ENCODE peak calls at places on chromosomes 2 and 18, in nine cellular contexts. One of them, this sample, is unnamed.

GRCh38 chr2:118661184-118661583 is 186.3 kb downstream of the EN1 start:
- DNase-seq in HCT116: no peak
- DNase-seq in GM12891: no peak
- DNase-seq in stomach: no peak
- DNase-seq in HepG2: no peak
- DNase-seq in IMR-90: no peak
- DNase-seq in heart left ventricle: no peak
- DNase-seq in lower leg skin: peak
- DNase-seq in body of pancreas: no peak
- DNase-seq in this sample: no peak

GRCh38 chr2:5803547-5803946 is 111.4 kb downstream of the SOX11 start:
- DNase-seq in lower leg skin: no peak
- DNase-seq in GM12891: no peak
- DNase-seq in HCT116: no peak
- DNase-seq in heart left ventricle: no peak
- DNase-seq in stomach: no peak
- DNase-seq in body of pancreas: no peak
- DNase-seq in IMR-90: peak
- DNase-seq in HepG2: no peak
- DNase-seq in this sample: no peak

GRCh38 chr2:171404719-171405118 is 29.1 kb downstream of the METTL8 start:
- DNase-seq in heart left ventricle: no peak
- DNase-seq in HepG2: no peak
- DNase-seq in body of pancreas: no peak
- DNase-seq in HCT116: no peak
- DNase-seq in GM12891: no peak
- DNase-seq in stomach: no peak
- DNase-seq in IMR-90: no peak
- DNase-seq in lower leg skin: no peak
- DNase-seq in this sample: no peak

GRCh38 chr2:211816739-211817138 is 721.9 kb downstream of the ERBB4 start:
- DNase-seq in lower leg skin: no peak
- DNase-seq in GM12891: no peak
- DNase-seq in HCT116: no peak
- DNase-seq in body of pancreas: no peak
- DNase-seq in stomach: no peak
- DNase-seq in HepG2: no peak
- DNase-seq in IMR-90: no peak
- DNase-seq in heart left ventricle: no peak
- DNase-seq in this sample: no peak

GRCh38 chr2:230128943-230129342 is 60.2 kb upstream of the SLC16A14 start:
- DNase-seq in stomach: no peak
- DNase-seq in HepG2: no peak
- DNase-seq in heart left ventricle: peak
- DNase-seq in lower leg skin: no peak
- DNase-seq in GM12891: no peak
- DNase-seq in body of pancreas: no peak
- DNase-seq in IMR-90: peak
- DNase-seq in HCT116: no peak
- DNase-seq in this sample: no peak

GRCh38 chr2:71000780-71001591 is 6.3 kb upstream of the TEX261 start:
- DNase-seq in heart left ventricle: peak
- DNase-seq in HCT116: peak
- DNase-seq in body of pancreas: peak
- DNase-seq in HepG2: peak
- DNase-seq in stomach: peak
- DNase-seq in IMR-90: peak
- DNase-seq in lower leg skin: peak
- DNase-seq in GM12891: peak
- DNase-seq in this sample: peak

GRCh38 chr18:23301971-23302370 is 151.1 kb upstream of the RIOK3 start:
- DNase-seq in GM12891: no peak
- DNase-seq in IMR-90: no peak
- DNase-seq in HepG2: no peak
- DNase-seq in heart left ventricle: no peak
- DNase-seq in lower leg skin: no peak
- DNase-seq in body of pancreas: no peak
- DNase-seq in HCT116: no peak
- DNase-seq in stomach: no peak
- DNase-seq in this sample: no peak

GRCh38 chr2:36376992-36377738 is 21.6 kb downstream of the CRIM1 start:
- DNase-seq in stomach: peak
- DNase-seq in HepG2: no peak
- DNase-seq in heart left ventricle: no peak
- DNase-seq in GM12891: no peak
- DNase-seq in IMR-90: no peak
- DNase-seq in lower leg skin: peak
- DNase-seq in HCT116: no peak
- DNase-seq in body of pancreas: peak
- DNase-seq in this sample: no peak

GRCh38 chr18:5879479-5879882 is 15.8 kb downstream of the TMEM200C start:
- DNase-seq in IMR-90: peak
- DNase-seq in HepG2: peak
- DNase-seq in GM12891: no peak
- DNase-seq in stomach: no peak
- DNase-seq in lower leg skin: no peak
- DNase-seq in heart left ventricle: no peak
- DNase-seq in body of pancreas: no peak
- DNase-seq in HCT116: no peak
- DNase-seq in this sample: no peak

GRCh38 chr18:111292-112014 is 46.9 kb upstream of the USP14 start:
- DNase-seq in body of pancreas: peak
- DNase-seq in heart left ventricle: peak
- DNase-seq in HCT116: no peak
- DNase-seq in IMR-90: peak
- DNase-seq in lower leg skin: no peak
- DNase-seq in HepG2: peak
- DNase-seq in GM12891: peak
- DNase-seq in stomach: peak
- DNase-seq in this sample: peak
- TF ChIP-seq POLR2A in body of pancreas: peak
- TF ChIP-seq POLR2A in heart left ventricle: no peak
- TF ChIP-seq POLR2A in HCT116: no peak
- TF ChIP-seq POLR2A in IMR-90: no peak
- TF ChIP-seq POLR2A in lower leg skin: no peak
- TF ChIP-seq POLR2A in HepG2: no peak
- TF ChIP-seq POLR2A in GM12891: no peak
- TF ChIP-seq POLR2A in stomach: no peak
- TF ChIP-seq POLR2A in this sample: no peak

DNA sequence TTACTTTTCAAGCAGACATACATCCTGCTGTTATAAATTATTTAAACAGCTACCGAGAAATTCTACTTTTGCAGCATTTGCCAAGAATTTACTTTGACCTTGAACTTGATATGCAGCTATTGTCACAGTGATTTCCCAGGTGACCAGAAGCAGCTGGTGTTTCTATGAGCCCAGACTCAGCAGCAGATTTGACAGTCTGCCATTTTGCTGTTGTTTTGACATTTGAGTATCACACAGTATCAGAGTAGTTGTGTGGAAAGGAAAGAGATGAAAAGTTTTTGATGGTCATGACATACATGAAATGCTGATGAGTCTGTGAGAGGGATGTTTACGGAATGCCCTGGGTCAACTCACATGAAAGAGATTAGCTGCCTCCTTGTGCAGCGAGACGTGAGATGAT is 6.6 kb upstream of the CCDC195 start:
- DNase-seq in HCT116: no peak
- DNase-seq in HepG2: no peak
- DNase-seq in body of pancreas: no peak
- DNase-seq in heart left ventricle: no peak
- DNase-seq in stomach: no peak
- DNase-seq in GM12891: no peak
- DNase-seq in lower leg skin: no peak
- DNase-seq in IMR-90: no peak
- DNase-seq in this sample: no peak
- TF ChIP-seq POLR2A in HCT116: no peak
- TF ChIP-seq POLR2A in HepG2: no peak
- TF ChIP-seq POLR2A in body of pancreas: no peak
- TF ChIP-seq POLR2A in heart left ventricle: no peak
- TF ChIP-seq POLR2A in stomach: no peak
- TF ChIP-seq POLR2A in GM12891: no peak
- TF ChIP-seq POLR2A in lower leg skin: no peak
- TF ChIP-seq POLR2A in IMR-90: no peak
- TF ChIP-seq POLR2A in this sample: no peak

GRCh38 chr2:237859533-237860272 is at the start of gene RAMP1:
- DNase-seq in body of pancreas: peak
- DNase-seq in heart left ventricle: no peak
- DNase-seq in GM12891: no peak
- DNase-seq in HCT116: no peak
- DNase-seq in lower leg skin: no peak
- DNase-seq in stomach: no peak
- DNase-seq in IMR-90: peak
- DNase-seq in HepG2: no peak
- DNase-seq in this sample: no peak
- TF ChIP-seq POLR2A in body of pancreas: peak
- TF ChIP-seq POLR2A in heart left ventricle: no peak
- TF ChIP-seq POLR2A in GM12891: no peak
- TF ChIP-seq POLR2A in HCT116: no peak
- TF ChIP-seq POLR2A in lower leg skin: no peak
- TF ChIP-seq POLR2A in stomach: no peak
- TF ChIP-seq POLR2A in IMR-90: peak
- TF ChIP-seq POLR2A in HepG2: no peak
- TF ChIP-seq POLR2A in this sample: peak

GRCh38 chr2:105323117-105323516 is 6.4 kb downstream of the TGFBRAP1 start:
- DNase-seq in GM12891: no peak
- DNase-seq in HepG2: no peak
- DNase-seq in HCT116: no peak
- DNase-seq in IMR-90: no peak
- DNase-seq in stomach: no peak
- DNase-seq in heart left ventricle: no peak
- DNase-seq in body of pancreas: no peak
- DNase-seq in lower leg skin: no peak
- DNase-seq in this sample: no peak

GRCh38 chr2:105327690-105328089 is 1.8 kb downstream of the TGFBRAP1 start:
- DNase-seq in IMR-90: no peak
- DNase-seq in GM12891: no peak
- DNase-seq in lower leg skin: no peak
- DNase-seq in body of pancreas: no peak
- DNase-seq in HCT116: no peak
- DNase-seq in stomach: no peak
- DNase-seq in heart left ventricle: no peak
- DNase-seq in HepG2: no peak
- DNase-seq in this sample: no peak

GRCh38 chr2:105328281-105329196 is 996 bp downstream of the TGFBRAP1 start:
- DNase-seq in heart left ventricle: peak
- DNase-seq in lower leg skin: no peak
- DNase-seq in body of pancreas: peak
- DNase-seq in GM12891: no peak
- DNase-seq in HCT116: no peak
- DNase-seq in stomach: peak
- DNase-seq in IMR-90: peak
- DNase-seq in HepG2: peak
- DNase-seq in this sample: no peak

GRCh38 chr2:105324732-105325131 is 4.8 kb downstream of the TGFBRAP1 start:
- DNase-seq in HCT116: no peak
- DNase-seq in stomach: no peak
- DNase-seq in HepG2: no peak
- DNase-seq in IMR-90: peak
- DNase-seq in lower leg skin: no peak
- DNase-seq in heart left ventricle: no peak
- DNase-seq in body of pancreas: no peak
- DNase-seq in GM12891: no peak
- DNase-seq in this sample: peak

GRCh38 chr2:105325389-105325963 is 4.1 kb downstream of the TGFBRAP1 start:
- DNase-seq in IMR-90: peak
- DNase-seq in HCT116: no peak
- DNase-seq in stomach: no peak
- DNase-seq in HepG2: no peak
- DNase-seq in GM12891: no peak
- DNase-seq in body of pancreas: no peak
- DNase-seq in heart left ventricle: no peak
- DNase-seq in lower leg skin: no peak
- DNase-seq in this sample: no peak
- TF ChIP-seq POLR2A in IMR-90: no peak
- TF ChIP-seq POLR2A in HCT116: no peak
- TF ChIP-seq POLR2A in stomach: no peak
- TF ChIP-seq POLR2A in HepG2: no peak
- TF ChIP-seq POLR2A in GM12891: no peak
- TF ChIP-seq POLR2A in body of pancreas: no peak
- TF ChIP-seq POLR2A in heart left ventricle: no peak
- TF ChIP-seq POLR2A in lower leg skin: no peak
- TF ChIP-seq POLR2A in this sample: no peak

GRCh38 chr2:237732790-237733349 is 65.7 kb upstream of the RBM44 start:
- DNase-seq in HepG2: no peak
- DNase-seq in HCT116: no peak
- DNase-seq in stomach: no peak
- DNase-seq in body of pancreas: peak
- DNase-seq in GM12891: no peak
- DNase-seq in IMR-90: no peak
- DNase-seq in heart left ventricle: peak
- DNase-seq in lower leg skin: no peak
- DNase-seq in this sample: no peak
- TF ChIP-seq POLR2A in HepG2: no peak
- TF ChIP-seq POLR2A in HCT116: no peak
- TF ChIP-seq POLR2A in stomach: no peak
- TF ChIP-seq POLR2A in body of pancreas: no peak
- TF ChIP-seq POLR2A in GM12891: no peak
- TF ChIP-seq POLR2A in IMR-90: no peak
- TF ChIP-seq POLR2A in heart left ventricle: no peak
- TF ChIP-seq POLR2A in lower leg skin: no peak
- TF ChIP-seq POLR2A in this sample: no peak

GRCh38 chr18:59141294-59142068 is 1.8 kb downstream of the SEC11C start:
- DNase-seq in body of pancreas: no peak
- DNase-seq in HCT116: no peak
- DNase-seq in IMR-90: no peak
- DNase-seq in GM12891: no peak
- DNase-seq in lower leg skin: no peak
- DNase-seq in HepG2: peak
- DNase-seq in heart left ventricle: no peak
- DNase-seq in stomach: no peak
- DNase-seq in this sample: no peak
- TF ChIP-seq POLR2A in body of pancreas: peak
- TF ChIP-seq POLR2A in HCT116: no peak
- TF ChIP-seq POLR2A in IMR-90: no peak
- TF ChIP-seq POLR2A in GM12891: no peak
- TF ChIP-seq POLR2A in lower leg skin: no peak
- TF ChIP-seq POLR2A in HepG2: peak
- TF ChIP-seq POLR2A in heart left ventricle: no peak
- TF ChIP-seq POLR2A in stomach: no peak
- TF ChIP-seq POLR2A in this sample: no peak

GRCh38 chr18:56650944-56651770 is at the start of gene WDR7:
- DNase-seq in body of pancreas: peak
- DNase-seq in lower leg skin: peak
- DNase-seq in HepG2: peak
- DNase-seq in stomach: peak
- DNase-seq in IMR-90: peak
- DNase-seq in heart left ventricle: peak
- DNase-seq in GM12891: peak
- DNase-seq in HCT116: peak
- DNase-seq in this sample: peak
- TF ChIP-seq POLR2A in body of pancreas: peak
- TF ChIP-seq POLR2A in lower leg skin: no peak
- TF ChIP-seq POLR2A in HepG2: no peak
- TF ChIP-seq POLR2A in stomach: no peak
- TF ChIP-seq POLR2A in IMR-90: no peak
- TF ChIP-seq POLR2A in heart left ventricle: no peak
- TF ChIP-seq POLR2A in GM12891: peak
- TF ChIP-seq POLR2A in HCT116: no peak
- TF ChIP-seq POLR2A in this sample: peak

GRCh38 chr2:236617221-236617737 is 47.7 kb downstream of the ACKR3 start:
- DNase-seq in lower leg skin: no peak
- DNase-seq in body of pancreas: no peak
- DNase-seq in heart left ventricle: no peak
- DNase-seq in HCT116: no peak
- DNase-seq in IMR-90: no peak
- DNase-seq in stomach: no peak
- DNase-seq in HepG2: no peak
- DNase-seq in GM12891: no peak
- DNase-seq in this sample: no peak
- TF ChIP-seq POLR2A in lower leg skin: no peak
- TF ChIP-seq POLR2A in body of pancreas: no peak
- TF ChIP-seq POLR2A in heart left ventricle: no peak
- TF ChIP-seq POLR2A in HCT116: no peak
- TF ChIP-seq POLR2A in IMR-90: no peak
- TF ChIP-seq POLR2A in stomach: no peak
- TF ChIP-seq POLR2A in HepG2: no peak
- TF ChIP-seq POLR2A in GM12891: no peak
- TF ChIP-seq POLR2A in this sample: no peak

GRCh38 chr2:127293758-127294562 is at the start of gene ERCC3:
- DNase-seq in GM12891: peak
- DNase-seq in heart left ventricle: peak
- DNase-seq in stomach: peak
- DNase-seq in HepG2: peak
- DNase-seq in body of pancreas: peak
- DNase-seq in lower leg skin: peak
- DNase-seq in IMR-90: peak
- DNase-seq in HCT116: peak
- DNase-seq in this sample: peak
- TF ChIP-seq POLR2A in GM12891: peak
- TF ChIP-seq POLR2A in heart left ventricle: no peak
- TF ChIP-seq POLR2A in stomach: no peak
- TF ChIP-seq POLR2A in HepG2: peak
- TF ChIP-seq POLR2A in body of pancreas: peak
- TF ChIP-seq POLR2A in lower leg skin: no peak
- TF ChIP-seq POLR2A in IMR-90: peak
- TF ChIP-seq POLR2A in HCT116: peak
- TF ChIP-seq POLR2A in this sample: peak